ENCODE peak calls at places on chromosomes 16 and 17, in eight cellular contexts. J is ELR, K is ACHN, M is NCI-H1092 treated with DMSO at 0.1 percent for 48 hours, P is T follicular helper cell, W is Right ventricle myocardium inferior, Q is HEK293T, L is MCF 10A. N is an unnamed sample.

GRCh38 chr17:78449983-78450382 is 71.5 kb downstream of the PGS1 start:
- DNase-seq in M (no peak), J (no peak), L (no peak), W (no peak), Q (no peak), P (no peak), K (no peak), N (no peak)

GRCh38 chr17:52233632-52234031 is 75.1 kb upstream of the CA10 start:
- DNase-seq in Q (no peak), W (no peak), L (no peak), P (no peak), K (no peak), J (no peak), M (no peak), N (no peak)

GRCh38 chr16:50259334-50260205 is 6.8 kb upstream of the ADCY7 start:
- DNase-seq in M (peak), L (no peak), J (no peak), P (no peak), K (no peak), Q (no peak), W (peak), N (no peak)

GRCh38 chr17:82598256-82599011 is 49.8 kb downstream of the WDR45B start:
- DNase-seq in W (no peak), J (peak), K (no peak), P (no peak), L (no peak), M (no peak), Q (no peak), N (no peak)

GRCh38 chr16:22813223-22813945 is 578 bp upstream of the HS3ST2 start:
- DNase-seq in K (peak), Q (peak), M (no peak), W (no peak), P (no peak), J (peak), L (peak), N (no peak)

GRCh38 chr16:65510241-65510640 is 388.4 kb upstream of the CDH11 start:
- DNase-seq in P (no peak), L (no peak), Q (no peak), J (no peak), M (no peak), W (no peak), K (no peak), N (no peak)

GRCh38 chr16:50819706-50820105 is 77.8 kb downstream of the CYLD start:
- DNase-seq in P (no peak), Q (no peak), J (no peak), W (no peak), M (no peak), L (no peak), K (no peak), N (no peak)

GRCh38 chr16:11497329-11497805 is 89.4 kb downstream of the LITAF start:
- DNase-seq in K (peak), L (peak), J (peak), M (peak), W (peak), P (no peak), Q (peak), N (peak)

GRCh38 chr17:77118251-77118928 is 22.4 kb upstream of the SEC14L1 start:
- DNase-seq in J (no peak), P (no peak), K (no peak), M (no peak), W (no peak), L (no peak), Q (no peak), N (no peak)

GRCh38 chr17:1577186-1577585 is 14.6 kb upstream of the PITPNA start:
- DNase-seq in L (peak), P (no peak), K (peak), Q (no peak), W (peak), M (no peak), J (peak), N (no peak)

GRCh38 chr17:9054611-9055010 is 33.3 kb downstream of the NTN1 start:
- DNase-seq in M (no peak), Q (no peak), P (no peak), W (no peak), L (no peak), K (no peak), J (no peak), N (no peak)

GRCh38 chr17:57257911-57258885 is 1.9 kb downstream of the MSI2 start:
- DNase-seq in J (peak), M (no peak), Q (no peak), K (peak), W (no peak), P (no peak), L (peak), N (peak)